ENCODE peak calls at places on chromosomes 12 and 14, in eight cellular contexts. D, V, R, E, S, M, L and K are unnamed samples.

GRCh38 chr12:88946377-88946997 is 366.2 kb upstream of the KITLG start:
- DNase-seq in D (peak), V (no peak), R (no peak), E (peak), S (no peak), M (no peak), L (peak), K (no peak)

GRCh38 chr14:35341454-35342159 is 49.4 kb downstream of the PSMA6 start:
- DNase-seq in D (peak), V (peak), R (peak), E (peak), S (peak), M (peak), L (peak), K (peak)

GRCh38 chr14:77376380-77376770 is 519 bp downstream of the TMED8 start:
- DNase-seq in D (peak), V (peak), R (no peak), E (peak), S (peak), M (peak), L (no peak), K (peak)

GRCh38 chr14:77508876-77509275 is 10.3 kb upstream of the ISM2 start:
- DNase-seq in D (no peak), V (no peak), R (no peak), E (no peak), S (no peak), M (no peak), L (no peak), K (no peak)

GRCh38 chr14:79971330-79971729 is 240.0 kb downstream of the DIO2 start:
- DNase-seq in D (peak), V (peak), R (no peak), E (no peak), S (no peak), M (no peak), L (peak), K (no peak)

GRCh38 chr14:89866458-89866857 is 88.1 kb downstream of the EFCAB11 start:
- DNase-seq in D (no peak), V (no peak), R (no peak), E (no peak), S (no peak), M (no peak), L (no peak), K (no peak)

GRCh38 chr12:80186727-80187217 is 87.4 kb downstream of the OTOGL start:
- DNase-seq in D (peak), V (peak), R (peak), E (peak), S (peak), M (peak), L (peak), K (peak)

GRCh38 chr12:76586764-76587395 is 27.3 kb upstream of the OSBPL8 start:
- DNase-seq in D (peak), V (peak), R (no peak), E (peak), S (peak), M (peak), L (peak), K (peak)

GRCh38 chr12:122005252-122005651 is 16.4 kb upstream of the BCL7A start:
- DNase-seq in D (no peak), V (no peak), R (no peak), E (no peak), S (no peak), M (no peak), L (no peak), K (no peak)

GRCh38 chr12:28027328-28027727 is 54.8 kb upstream of the PTHLH start:
- DNase-seq in D (no peak), V (no peak), R (no peak), E (no peak), S (no peak), M (no peak), L (no peak), K (no peak)

GRCh38 chr14:103207038-103207403 is 83.8 kb downstream of the TNFAIP2 start:
- DNase-seq in D (peak), V (peak), R (peak), E (no peak), S (peak), M (peak), L (no peak), K (peak)

GRCh38 chr12:114481200-114481535 is 75.2 kb upstream of the TBX5 start:
- DNase-seq in D (no peak), V (no peak), R (no peak), E (no peak), S (no peak), M (no peak), L (no peak), K (no peak)

GRCh38 chr12:114764516-114764915 is 80.5 kb upstream of the TBX3 start:
- DNase-seq in D (no peak), V (no peak), R (no peak), E (no peak), S (no peak), M (no peak), L (peak), K (no peak)

GRCh38 chr14:29108908-29109307 is 342.3 kb downstream of the FOXG1 start:
- DNase-seq in D (no peak), V (no peak), R (no peak), E (no peak), S (no peak), M (no peak), L (no peak), K (no peak)

GRCh38 chr12:127355061-127355820 is 911.7 kb upstream of the TMEM132C start:
- DNase-seq in D (no peak), V (no peak), R (no peak), E (no peak), S (peak), M (no peak), L (no peak), K (no peak)

GRCh38 chr14:74362361-74362915 is 14.2 kb downstream of the VRTN start:
- DNase-seq in D (peak), V (peak), R (peak), E (peak), S (peak), M (peak), L (peak), K (peak)

GRCh38 chr14:46885566-46885965 is 234.0 kb upstream of the RPL10L start:
- DNase-seq in D (no peak), V (no peak), R (no peak), E (no peak), S (no peak), M (no peak), L (no peak), K (no peak)

GRCh38 chr12:69161835-69162234 is 77.5 kb upstream of the CPSF6 start:
- DNase-seq in D (no peak), V (no peak), R (no peak), E (no peak), S (no peak), M (no peak), L (no peak), K (no peak)

GRCh38 chr12:49947593-49948226 is 2.8 kb upstream of the AQP2 start:
- DNase-seq in D (no peak), V (no peak), R (no peak), E (no peak), S (no peak), M (no peak), L (no peak), K (no peak)

GRCh38 chr12:65817866-65818265 is 6.4 kb upstream of the HMGA2 start:
- DNase-seq in D (no peak), V (no peak), R (no peak), E (no peak), S (no peak), M (no peak), L (no peak), K (no peak)

GRCh38 chr12:25970916-25971674 is 12.6 kb downstream of the RASSF8 start:
- DNase-seq in D (peak), V (no peak), R (no peak), E (peak), S (no peak), M (no peak), L (no peak), K (no peak)

GRCh38 chr12:12331244-12331771 is 18.7 kb downstream of the MANSC1 start:
- DNase-seq in D (no peak), V (no peak), R (no peak), E (no peak), S (no peak), M (no peak), L (no peak), K (no peak)

GRCh38 chr14:93068721-93069120 is 47.0 kb downstream of the ITPK1 start:
- DNase-seq in D (no peak), V (no peak), R (no peak), E (no peak), S (no peak), M (no peak), L (no peak), K (no peak)

GRCh38 chr14:68758301-68758700 is 34.6 kb downstream of the ZFP36L1 start:
- DNase-seq in D (no peak), V (no peak), R (no peak), E (no peak), S (no peak), M (no peak), L (no peak), K (no peak)

GRCh38 chr14:42665083-42665482 is 1058.4 kb downstream of the LRFN5 start:
- DNase-seq in D (no peak), V (no peak), R (no peak), E (no peak), S (no peak), M (no peak), L (no peak), K (no peak)

DNA sequence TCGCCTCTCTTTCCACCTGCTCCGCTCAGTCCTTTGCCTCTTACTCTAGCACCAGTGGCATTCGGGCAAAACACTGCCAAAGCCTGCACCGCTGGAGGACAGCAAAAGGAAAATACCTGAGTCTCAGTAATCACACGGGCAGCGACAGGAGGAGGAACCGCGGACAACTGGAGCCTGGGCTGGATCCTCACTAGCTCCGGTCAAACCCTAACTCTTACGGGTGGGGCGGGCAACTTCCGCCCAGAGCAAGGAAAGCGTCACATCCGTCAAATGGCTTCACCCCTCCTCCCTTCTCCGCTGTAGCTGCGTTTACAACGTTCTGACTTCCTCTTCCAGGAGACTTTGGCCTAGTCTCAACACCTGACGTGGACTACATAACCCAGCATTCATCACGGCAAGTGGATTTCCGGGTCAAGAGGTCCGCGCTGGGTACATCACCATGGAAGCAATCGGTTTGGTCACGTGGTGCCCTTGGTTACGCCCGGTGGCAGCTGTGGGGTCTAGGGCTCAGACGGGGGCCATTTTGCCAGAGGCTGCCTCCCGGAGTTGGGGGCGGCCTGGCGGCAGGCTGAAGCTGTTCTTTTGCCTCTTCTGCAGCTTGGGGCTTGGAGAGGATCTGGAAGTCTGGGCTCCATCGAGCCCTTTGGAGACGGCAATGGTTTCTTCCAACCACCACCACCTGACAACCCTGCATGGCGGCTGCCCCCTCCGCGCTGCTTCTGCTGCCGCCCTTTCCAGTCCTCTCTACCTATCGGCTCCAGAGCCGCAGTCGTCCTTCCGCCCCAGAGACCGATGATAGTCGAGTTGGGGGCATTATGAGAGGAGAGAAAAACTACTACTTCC is at the start of the genes KLHL28 and TOGARAM1:
- DNase-seq in D (peak), V (peak), R (peak), E (peak), S (peak), M (peak), L (peak), K (peak)
- TF ChIP-seq POLR2A in D (peak), V (peak), R (peak), E (peak), S (peak), M (peak), L (peak), K (peak)

DNA sequence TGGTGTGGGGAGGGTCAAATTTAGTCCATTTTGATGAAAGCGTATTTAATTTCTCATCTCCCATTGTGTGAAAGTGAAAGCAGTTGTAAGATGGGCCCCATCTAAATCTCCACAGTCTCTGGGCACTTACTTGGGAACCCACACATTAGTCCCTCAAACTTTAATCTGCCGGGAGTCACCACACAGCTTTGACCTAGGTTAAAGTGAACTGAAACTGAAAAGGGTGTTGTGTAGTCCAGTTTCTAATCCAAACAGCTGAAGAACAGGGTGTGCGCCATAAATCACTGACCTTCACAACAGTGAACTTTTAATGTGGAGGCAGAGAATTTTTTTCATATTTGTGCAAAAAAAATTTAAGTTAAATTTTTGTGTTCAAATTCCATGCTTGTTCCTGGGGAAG is 48.4 kb upstream of the PTPRO start:
- DNase-seq in D (no peak), V (no peak), R (no peak), E (no peak), S (peak), M (no peak), L (no peak), K (no peak)
- H3K27ac ChIP-seq in D (no peak), V (peak), R (peak), E (no peak), S (no peak), M (peak), L (no peak), K (no peak)

GRCh38 chr12:132115500-132115899 is 28.6 kb downstream of the DDX51 start:
- DNase-seq in D (no peak), V (no peak), R (no peak), E (no peak), S (no peak), M (no peak), L (no peak), K (no peak)

GRCh38 chr12:132121283-132121682 is 22.8 kb downstream of the DDX51 start:
- DNase-seq in D (no peak), V (no peak), R (peak), E (no peak), S (no peak), M (no peak), L (no peak), K (no peak)

GRCh38 chr12:132117558-132117875 is 26.6 kb downstream of the DDX51 start:
- DNase-seq in D (no peak), V (no peak), R (peak), E (no peak), S (peak), M (no peak), L (no peak), K (no peak)

GRCh38 chr12:132116709-132117557 is 27.2 kb downstream of the DDX51 start:
- DNase-seq in D (no peak), V (no peak), R (peak), E (no peak), S (peak), M (no peak), L (no peak), K (no peak)

DNA sequence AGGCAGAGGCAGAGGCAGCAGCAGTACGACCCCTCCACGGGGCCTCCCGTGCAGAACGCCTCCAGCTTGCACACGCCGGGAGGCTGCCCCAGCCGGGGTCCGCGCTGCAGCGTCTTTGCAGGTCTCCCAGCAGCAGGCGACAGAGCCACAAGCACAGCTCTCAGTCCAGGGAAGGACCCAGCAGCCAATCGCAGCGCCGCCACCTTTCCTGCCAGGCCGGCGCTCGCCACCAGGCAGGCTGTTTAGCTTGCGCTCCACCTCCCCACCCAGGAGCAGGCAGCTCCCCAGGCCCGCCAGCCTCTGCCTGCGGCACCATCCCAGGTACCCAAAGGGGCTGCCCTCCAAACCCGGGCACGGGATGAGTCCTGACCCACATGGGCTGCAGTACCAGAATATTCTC is 25.2 kb downstream of the DDX51 start:
- DNase-seq in D (no peak), V (no peak), R (peak), E (no peak), S (peak), M (no peak), L (no peak), K (no peak)
- TF ChIP-seq CTCF in D (no peak), V (no peak), R (no peak), E (no peak), S (no peak), M (no peak), L (no peak), K (no peak)

DNA sequence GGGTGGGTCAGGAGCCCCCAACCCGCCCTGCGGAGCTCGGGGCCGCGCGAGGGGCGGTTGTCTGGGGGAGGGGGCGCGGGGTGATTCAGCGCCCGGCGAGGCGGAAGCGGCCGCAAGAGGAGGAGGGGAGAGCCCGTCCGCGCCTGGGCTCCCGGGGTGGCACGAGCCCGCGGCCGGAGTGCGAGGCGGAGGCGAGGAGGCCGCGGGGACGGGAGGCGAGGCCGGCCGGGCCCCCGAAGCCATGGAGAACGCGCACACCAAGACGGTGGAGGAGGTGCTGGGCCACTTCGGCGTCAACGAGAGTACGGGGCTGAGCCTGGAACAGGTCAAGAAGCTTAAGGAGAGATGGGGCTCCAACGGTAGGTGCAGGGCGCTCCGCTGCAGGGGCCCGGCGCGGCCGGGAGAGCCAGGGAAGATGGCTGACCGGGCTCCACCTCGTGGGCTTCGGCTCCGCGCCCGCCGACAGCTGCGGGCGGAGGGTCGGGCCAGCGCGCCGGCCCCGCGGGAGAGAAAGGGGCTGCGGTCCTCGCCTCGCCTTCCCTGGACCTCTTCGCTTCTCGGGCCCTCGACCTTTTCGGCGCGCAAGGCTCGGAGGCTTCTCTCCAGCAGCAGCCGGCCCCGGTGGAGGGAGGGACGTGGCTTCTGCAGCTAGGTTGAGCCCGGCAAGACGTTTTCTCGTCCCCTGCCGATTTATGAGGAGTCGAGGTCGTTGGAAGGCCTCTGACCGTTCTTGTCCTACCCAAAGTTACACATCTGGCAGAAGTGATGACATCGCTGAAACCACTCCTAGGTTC is 699 bp downstream of the ATP2A2 start:
- DNase-seq in D (peak), V (peak), R (peak), E (peak), S (peak), M (peak), L (peak), K (peak)
- TF ChIP-seq POLR2A in D (no peak), V (no peak), R (no peak), E (no peak), S (no peak), M (peak), L (no peak), K (no peak)

GRCh38 chr12:120141336-120141735 is 24.8 kb upstream of the RAB35 start:
- DNase-seq in D (no peak), V (no peak), R (no peak), E (no peak), S (no peak), M (no peak), L (no peak), K (no peak)
- H3K27ac ChIP-seq in D (no peak), V (no peak), R (no peak), E (no peak), S (no peak), M (no peak), L (no peak), K (no peak)

GRCh38 chr12:77720258-77720657 is 110.4 kb upstream of the NAV3 start:
- DNase-seq in D (no peak), V (no peak), R (no peak), E (no peak), S (no peak), M (no peak), L (no peak), K (no peak)
- TF ChIP-seq CTCF in D (no peak), V (no peak), R (no peak), E (no peak), S (no peak), M (no peak), L (no peak), K (no peak)

DNA sequence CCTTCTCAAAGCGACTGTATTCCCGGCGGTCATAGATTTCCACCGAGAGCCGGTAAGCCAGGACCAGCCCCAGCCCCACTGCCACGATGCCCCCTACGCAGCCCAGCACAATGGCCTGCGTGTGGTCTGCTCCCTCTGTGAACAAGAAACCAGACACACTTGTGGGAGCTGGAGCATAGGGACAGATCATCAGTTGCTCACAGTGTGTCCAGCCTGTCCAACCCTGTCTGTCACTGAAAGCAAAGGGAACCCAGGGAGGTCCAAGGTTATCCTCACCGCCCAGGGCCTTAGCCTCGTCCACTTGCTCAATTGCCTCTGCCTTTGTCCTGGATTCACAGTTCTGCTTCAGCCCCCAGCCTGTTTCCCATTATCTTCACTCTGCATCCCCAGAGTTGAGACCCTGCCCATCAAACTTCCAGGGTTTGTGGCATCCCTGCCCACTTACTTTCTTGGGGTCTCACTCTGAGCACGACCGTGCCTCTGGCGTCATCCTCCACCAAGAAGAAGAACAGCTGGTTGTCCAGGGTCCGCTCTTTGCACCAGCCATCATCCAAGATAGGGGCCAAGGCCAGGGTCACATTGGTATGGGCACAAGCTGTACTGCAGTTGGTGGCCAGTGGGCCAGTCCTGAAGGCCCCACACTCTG is 11.3 kb upstream of the CSAD start:
- DNase-seq in D (no peak), V (no peak), R (no peak), E (no peak), S (no peak), M (no peak), L (no peak), K (no peak)
- TF ChIP-seq POLR2A in D (no peak), V (no peak), R (no peak), E (no peak), S (no peak), M (no peak), L (no peak), K (no peak)

GRCh38 chr12:18165422-18165871 is 75.5 kb upstream of the RERGL start:
- DNase-seq in D (no peak), V (no peak), R (no peak), E (no peak), S (no peak), M (no peak), L (peak), K (no peak)
- H3K27ac ChIP-seq in D (peak), V (no peak), R (no peak), E (no peak), S (no peak), M (no peak), L (no peak), K (no peak)

GRCh38 chr14:26276757-26277156 is 321.1 kb downstream of the NOVA1 start:
- DNase-seq in D (no peak), V (no peak), R (no peak), E (peak), S (peak), M (no peak), L (no peak), K (no peak)
- TF ChIP-seq CTCF in D (no peak), V (no peak), R (no peak), E (peak), S (no peak), M (no peak), L (peak), K (no peak)